ENCODE peak calls at places on chromosome 19, in eight cellular contexts. Y is heart right ventricle, W is Peyer's patch, L is mesenchymal stem cell, V is heart left ventricle, F is neuronal stem cell, I is IMR-90, S is mucosa of descending colon. A is an unnamed sample. For H3K36me3, the result is how much of the 10 kb centered on the place peaks cover.

GRCh38 chr19:33438016-33438671 is 64.6 kb downstream of the CEBPG start:
- DNase-seq in Y (peak), W (no peak), L (no peak), V (peak), F (no peak), I (peak), S (peak), A (peak)

GRCh38 chr19:5536337-5536894 is 31.3 kb downstream of the TINCR start:
- DNase-seq in Y (peak), W (no peak), L (peak), V (peak), F (peak), I (peak), S (peak), A (peak)

GRCh38 chr19:11138659-11139526 is 16.7 kb downstream of the SPC24 start:
- DNase-seq in Y (peak), W (peak), L (peak), V (peak), F (peak), I (peak), S (peak), A (peak)

GRCh38 chr19:51337861-51338562 is 3.9 kb downstream of the VSIG10L start:
- DNase-seq in Y (no peak), W (no peak), L (no peak), V (no peak), F (no peak), I (no peak), S (peak), A (no peak)

GRCh38 chr19:6723108-6723618 is 2.7 kb upstream of the C3 start:
- DNase-seq in Y (no peak), W (no peak), L (peak), V (no peak), F (no peak), I (peak), S (no peak), A (no peak)

GRCh38 chr19:17325133-17325532 is 9.5 kb downstream of the ANO8 start:
- DNase-seq in Y (no peak), W (no peak), L (no peak), V (no peak), F (no peak), I (no peak), S (no peak), A (no peak)

GRCh38 chr19:33771308-33772101 is 25.2 kb upstream of the KCTD15 start:
- DNase-seq in Y (peak), W (peak), L (peak), V (peak), F (peak), I (peak), S (peak), A (peak)

GRCh38 chr19:4455742-4456565 is 1.6 kb downstream of the UBXN6 start:
- DNase-seq in Y (peak), W (no peak), L (peak), V (peak), F (no peak), I (peak), S (no peak), A (no peak)

GRCh38 chr19:41376241-41376997 is at the start of gene TMEM91:
- DNase-seq in Y (peak), W (peak), L (peak), V (peak), F (no peak), I (no peak), S (peak), A (no peak)

GRCh38 chr19:12331211-12331941 is 2.1 kb downstream of the ZNF563 start:
- DNase-seq in Y (peak), W (peak), L (no peak), V (peak), F (no peak), I (no peak), S (no peak), A (no peak)

GRCh38 chr19:55305491-55305890 is 19.6 kb downstream of the TMEM150B start:
- DNase-seq in Y (peak), W (peak), L (peak), V (no peak), F (no peak), I (no peak), S (peak), A (peak)

GRCh38 chr19:40933025-40933424 is 51.0 kb upstream of the CYP2A7 start:
- DNase-seq in Y (no peak), W (no peak), L (no peak), V (no peak), F (no peak), I (no peak), S (no peak), A (peak)

DNA sequence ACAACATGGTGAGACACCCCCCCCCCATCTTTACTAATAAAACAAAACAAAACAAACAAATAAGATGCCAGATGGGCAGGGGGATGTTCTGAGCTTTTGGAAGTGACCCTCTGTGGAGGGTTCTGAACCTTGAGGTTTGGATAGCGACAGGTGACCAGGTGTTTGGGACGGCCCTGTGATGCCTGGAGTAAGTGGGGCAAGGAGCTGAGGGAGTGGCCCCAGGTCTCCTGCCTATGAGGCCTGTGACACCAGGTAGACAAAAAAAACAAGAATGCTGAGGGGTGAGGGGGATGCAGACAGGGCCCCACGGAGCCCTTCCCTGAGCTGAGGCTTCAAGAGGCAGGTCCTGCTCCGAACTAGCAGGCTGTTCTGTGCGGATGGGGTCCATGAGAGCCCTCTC is 9.2 kb downstream of the ADGRE2 start:
- DNase-seq in Y (no peak), W (no peak), L (no peak), V (no peak), F (no peak), I (no peak), S (no peak), A (no peak)
- H3K36me3 ChIP-seq in Y (under half), W (under half), L (under half), V (under half), F (under half), I (under half), S (under half), A (under half)

GRCh38 chr19:9461938-9462337 is 26.6 kb upstream of the ZNF266 start:
- DNase-seq in Y (no peak), W (no peak), L (no peak), V (no peak), F (no peak), I (no peak), S (no peak), A (no peak)
- H3K36me3 ChIP-seq in Y (under half), W (under half), L (under half), V (under half), F (under half), I (under half), S (under half), A (under half)

GRCh38 chr19:1418494-1418775 is 11.0 kb downstream of the DAZAP1 start:
- DNase-seq in Y (no peak), W (no peak), L (no peak), V (no peak), F (no peak), I (no peak), S (no peak), A (no peak)
- H3K36me3 ChIP-seq in Y (under half), W (under half), L (half or more), V (under half), F (under half), I (half or more), S (under half), A (half or more)

GRCh38 chr19:19654441-19654840 is 9.0 kb downstream of the ATP13A1 start:
- DNase-seq in Y (no peak), W (no peak), L (no peak), V (no peak), F (no peak), I (no peak), S (peak), A (no peak)

GRCh38 chr19:19653597-19654147 is 9.8 kb downstream of the ATP13A1 start:
- DNase-seq in Y (no peak), W (no peak), L (no peak), V (peak), F (no peak), I (no peak), S (peak), A (no peak)

GRCh38 chr19:19650331-19650730 is 6.9 kb upstream of the GMIP start:
- DNase-seq in Y (no peak), W (no peak), L (no peak), V (peak), F (no peak), I (no peak), S (no peak), A (no peak)

GRCh38 chr19:19651076-19651475 is 7.6 kb upstream of the GMIP start:
- DNase-seq in Y (peak), W (no peak), L (no peak), V (peak), F (no peak), I (no peak), S (no peak), A (no peak)

DNA sequence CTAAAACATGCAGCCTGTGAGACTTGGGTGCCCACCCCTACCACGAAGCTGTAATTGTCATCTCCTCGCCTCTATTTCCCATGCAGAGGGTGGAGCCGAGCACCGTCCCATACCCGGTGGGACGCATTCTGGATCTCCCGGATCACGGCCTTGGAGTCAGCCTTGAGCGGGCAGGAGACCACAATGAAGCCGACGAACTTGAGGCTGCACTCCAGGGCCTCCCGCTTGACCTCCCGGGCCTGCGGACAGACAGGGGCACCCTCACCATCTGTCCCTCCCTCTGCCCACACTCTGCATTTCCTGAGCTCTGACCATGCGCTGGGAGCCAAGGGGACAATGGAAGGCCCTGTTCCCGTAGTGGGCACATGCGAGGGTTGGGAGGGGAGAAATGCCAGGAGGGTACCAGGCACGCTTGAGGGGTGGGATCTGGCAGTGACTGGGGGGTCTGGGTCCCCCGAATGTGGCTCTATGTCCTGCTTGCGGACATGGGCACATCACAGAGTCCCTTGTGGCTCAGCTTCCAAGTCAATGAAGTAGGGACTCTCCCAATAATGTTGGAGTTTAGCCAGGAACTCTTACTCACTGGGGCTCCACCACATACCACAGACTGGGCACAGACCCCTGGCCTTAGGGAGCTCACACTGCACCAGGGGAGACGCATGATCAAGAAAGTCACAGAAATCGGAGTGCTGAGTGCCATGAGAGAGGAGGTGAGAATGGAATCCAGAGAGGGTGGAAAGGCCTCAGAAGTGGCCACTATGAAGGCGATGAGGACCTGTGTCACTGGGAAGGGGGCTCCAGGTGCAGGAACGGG is 9.2 kb upstream of the GMIP start:
- DNase-seq in Y (no peak), W (no peak), L (no peak), V (peak), F (no peak), I (peak), S (no peak), A (no peak)
- H3K36me3 ChIP-seq in Y (half or more), W (under half), L (half or more), V (under half), F (half or more), I (half or more), S (under half), A (half or more)